ENCODE peak calls at places on chromosomes 11 and 22, in four cellular contexts. L, Q, Y and T are unnamed samples. For H3K4me1, the result is how much of the 10 kb centered on the place peaks cover.

GRCh38 chr11:75240381-75241035 is at the start of gene TPBGL:
- DNase-seq in L (no peak), Q (peak), Y (no peak), T (no peak)

GRCh38 chr22:27937453-27937852 is 18.4 kb upstream of the PITPNB start:
- DNase-seq in L (peak), Q (no peak), Y (no peak), T (no peak)

GRCh38 chr11:23021287-23021863 is 161.1 kb upstream of the CCDC179 start:
- DNase-seq in L (peak), Q (peak), Y (no peak), T (no peak)

GRCh38 chr11:76419896-76420295 is 24.9 kb upstream of the EMSY start:
- DNase-seq in L (peak), Q (peak), Y (no peak), T (no peak)

GRCh38 chr11:103727262-103727661 is 309.2 kb upstream of the DDI1 start:
- DNase-seq in L (no peak), Q (no peak), Y (no peak), T (no peak)

GRCh38 chr22:45600791-45601730 is 70.6 kb upstream of the ATXN10 start:
- DNase-seq in L (no peak), Q (no peak), Y (no peak), T (no peak)

GRCh38 chr11:73907191-73907590 is 30.4 kb downstream of the PAAF1 start:
- DNase-seq in L (peak), Q (peak), Y (no peak), T (peak)

GRCh38 chr11:75626692-75627536 is 41.9 kb downstream of the MAP6 start:
- DNase-seq in L (no peak), Q (no peak), Y (no peak), T (no peak)

GRCh38 chr22:29302681-29303465 is 3.6 kb upstream of the GAS2L1 start:
- DNase-seq in L (no peak), Q (no peak), Y (no peak), T (no peak)

GRCh38 chr11:95487391-95487790 is 256.4 kb upstream of the SESN3 start:
- DNase-seq in L (no peak), Q (no peak), Y (peak), T (no peak)

GRCh38 chr11:111189466-111189865 is 56.1 kb upstream of the POU2AF2 start:
- DNase-seq in L (no peak), Q (no peak), Y (no peak), T (no peak)

GRCh38 chr11:65376138-65376713 is 6.2 kb downstream of the SLC25A45 start:
- DNase-seq in L (no peak), Q (no peak), Y (no peak), T (no peak)

GRCh38 chr11:69094111-69094914 is 45.6 kb downstream of the TPCN2 start:
- DNase-seq in L (no peak), Q (no peak), Y (no peak), T (no peak)

GRCh38 chr11:66880484-66881211 is 23.8 kb downstream of the LRFN4 start:
- DNase-seq in L (no peak), Q (no peak), Y (no peak), T (no peak)

GRCh38 chr11:123405123-123405592 is 24.9 kb upstream of the GRAMD1B start:
- DNase-seq in L (no peak), Q (no peak), Y (no peak), T (no peak)

GRCh38 chr11:4626207-4627105 is 10.8 kb upstream of the OR51D1 start:
- DNase-seq in L (peak), Q (peak), Y (no peak), T (peak)

GRCh38 chr22:41152902-41153301 is 52.2 kb upstream of the L3MBTL2 start:
- DNase-seq in L (no peak), Q (no peak), Y (no peak), T (no peak)

GRCh38 chr22:48724899-48725298 is 1102.8 kb downstream of the BRD1 start:
- DNase-seq in L (no peak), Q (no peak), Y (no peak), T (no peak)

GRCh38 chr22:30949934-30950660 is 18.5 kb downstream of the MORC2 start:
- DNase-seq in L (no peak), Q (no peak), Y (no peak), T (no peak)

GRCh38 chr11:22703040-22703439 is 36.6 kb downstream of the GAS2 start:
- DNase-seq in L (peak), Q (peak), Y (peak), T (peak)

GRCh38 chr11:927871-928270 is 2.2 kb downstream of the AP2A2 start:
- DNase-seq in L (no peak), Q (no peak), Y (no peak), T (no peak)

GRCh38 chr11:122085264-122085663 is 30.8 kb downstream of the BLID start:
- DNase-seq in L (no peak), Q (no peak), Y (no peak), T (no peak)

GRCh38 chr22:36243996-36244395 is 4.7 kb upstream of the APOL2 start:
- DNase-seq in L (no peak), Q (no peak), Y (no peak), T (no peak)

GRCh38 chr11:73206751-73207280 is 11.3 kb upstream of the P2RY2 start:
- DNase-seq in L (no peak), Q (no peak), Y (no peak), T (no peak)

GRCh38 chr11:69382131-69383128 is 88.5 kb downstream of the MYEOV start:
- DNase-seq in L (no peak), Q (peak), Y (peak), T (peak)

GRCh38 chr11:45095691-45096010 is 50.8 kb upstream of the PRDM11 start:
- DNase-seq in L (no peak), Q (no peak), Y (no peak), T (no peak)

GRCh38 chr11:111736621-111737055 is 29.6 kb downstream of the PPP2R1B start:
- DNase-seq in L (no peak), Q (no peak), Y (no peak), T (no peak)

GRCh38 chr11:30489513-30489912 is 96.6 kb downstream of the MPPED2 start:
- DNase-seq in L (no peak), Q (no peak), Y (no peak), T (no peak)

GRCh38 chr11:91805293-91805692 is 419.3 kb upstream of the FAT3 start:
- DNase-seq in L (no peak), Q (no peak), Y (no peak), T (no peak)

GRCh38 chr11:134346101-134346975 is 14.6 kb downstream of the GLB1L2 start:
- DNase-seq in L (no peak), Q (no peak), Y (no peak), T (no peak)

GRCh38 chr11:76054330-76054729 is 152.0 kb downstream of the WNT11 start:
- DNase-seq in L (no peak), Q (no peak), Y (no peak), T (no peak)

GRCh38 chr11:67255864-67256263 is 10.4 kb upstream of the GRK2 start:
- DNase-seq in L (no peak), Q (no peak), Y (no peak), T (no peak)

GRCh38 chr11:67090717-67091116 is 28.3 kb upstream of the KDM2A start:
- DNase-seq in L (no peak), Q (no peak), Y (no peak), T (no peak)

GRCh38 chr11:86514453-86514852 is 139.8 kb downstream of the CCDC81 start:
- DNase-seq in L (no peak), Q (no peak), Y (no peak), T (no peak)

GRCh38 chr22:28425211-28425610 is 254.4 kb downstream of the TTC28 start:
- DNase-seq in L (no peak), Q (no peak), Y (no peak), T (no peak)

GRCh38 chr11:65429069-65429681 is 6.6 kb downstream of the NEAT1 start:
- DNase-seq in L (no peak), Q (peak), Y (no peak), T (no peak)

GRCh38 chr11:75269367-75269660 is 28.7 kb downstream of the TPBGL start:
- DNase-seq in L (no peak), Q (no peak), Y (no peak), T (no peak)

GRCh38 chr11:106625566-106625965 is 392.7 kb downstream of the GUCY1A2 start:
- DNase-seq in L (no peak), Q (no peak), Y (no peak), T (no peak)

DNA sequence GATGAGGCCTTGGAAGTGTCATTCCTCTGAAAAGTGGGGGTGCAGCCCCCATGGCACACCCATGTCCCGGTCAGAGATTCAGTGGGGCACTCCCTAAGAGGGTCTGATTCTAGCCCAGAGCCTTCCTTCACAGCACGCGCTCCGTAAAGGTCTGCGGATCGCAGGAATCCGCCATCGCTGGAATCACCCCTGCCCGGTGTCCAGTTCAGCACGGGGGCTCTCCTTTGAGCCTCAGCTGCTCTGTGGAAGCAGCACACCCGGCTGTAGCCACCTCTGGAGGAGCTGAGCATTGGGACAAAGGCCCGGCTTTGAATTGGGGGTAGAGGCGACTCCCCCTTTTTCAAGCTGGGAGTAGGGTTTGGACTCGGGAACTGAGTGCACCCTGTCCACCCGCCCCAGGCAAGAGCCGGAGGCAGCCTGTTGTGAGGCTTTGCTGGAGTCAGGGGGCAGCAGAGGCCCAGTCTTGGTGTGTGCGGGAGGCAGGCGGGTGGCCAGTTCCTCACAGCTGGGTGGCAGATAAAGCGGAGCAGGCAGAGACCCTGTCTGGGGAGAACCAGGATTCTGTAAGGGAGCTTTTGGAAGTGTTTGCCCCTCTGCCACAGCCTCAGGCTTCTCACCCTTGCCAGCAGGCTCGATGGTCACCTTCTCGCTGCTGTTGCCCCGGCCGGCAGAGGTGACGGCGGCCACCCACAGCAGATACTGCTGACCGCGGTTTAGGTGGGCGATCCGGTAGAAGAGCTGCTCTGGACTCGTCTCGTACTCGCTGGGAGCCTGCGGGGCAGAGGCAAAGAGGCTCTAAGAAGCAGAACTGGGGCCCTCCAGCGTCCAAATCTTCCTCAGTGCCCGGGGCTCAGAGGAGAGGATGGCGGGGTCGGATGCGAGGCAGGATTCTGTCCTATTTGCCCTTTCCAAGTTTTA is 115.9 kb downstream of the CEP164 start:
- DNase-seq in L (peak), Q (peak), Y (no peak), T (no peak)
- TF ChIP-seq ATF3 in L (no peak), Q (no peak), Y (no peak), T (no peak)

DNA sequence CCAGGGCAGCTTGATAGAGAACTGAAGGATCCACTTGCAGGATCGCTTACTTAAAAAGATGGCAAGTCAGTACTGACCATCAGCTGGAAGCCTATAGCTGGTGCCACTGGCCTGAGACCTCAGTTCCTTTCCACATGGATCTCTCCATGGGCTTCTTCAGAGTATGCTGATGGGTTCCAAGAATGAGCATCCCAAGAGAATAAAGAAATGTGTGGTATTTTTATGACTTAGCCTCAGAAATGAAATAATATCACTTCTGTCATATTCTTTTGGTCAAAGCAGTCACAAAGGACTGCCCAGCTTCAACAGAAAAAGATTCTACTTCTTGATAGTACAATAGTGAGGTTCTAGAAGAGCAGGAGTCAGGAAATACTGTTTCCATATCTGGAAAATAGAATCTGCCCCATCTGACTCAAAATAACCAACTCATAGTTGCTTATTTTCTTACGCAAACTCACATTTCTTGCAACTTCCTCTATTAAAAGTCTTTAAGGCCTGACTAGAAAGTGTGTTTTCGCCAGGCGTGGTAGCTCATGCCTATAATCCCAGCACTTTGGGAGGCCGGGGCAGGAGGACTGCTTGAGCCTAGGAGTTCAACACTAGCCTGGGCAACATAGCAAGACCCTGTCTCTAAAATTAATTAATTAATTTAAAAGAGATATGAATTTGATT is 116.9 kb downstream of the SIK3 start:
- DNase-seq in L (no peak), Q (no peak), Y (no peak), T (no peak)
- H3K4me1 ChIP-seq in L (under half), Q (under half), Y (under half), T (under half)

GRCh38 chr22:39348909-39349505 is 784 bp upstream of the SYNGR1 start:
- DNase-seq in L (no peak), Q (no peak), Y (no peak), T (no peak)

GRCh38 chr22:39351689-39352214 is 2.0 kb downstream of the SYNGR1 start:
- DNase-seq in L (no peak), Q (no peak), Y (peak), T (no peak)

GRCh38 chr22:39350803-39351688 is 1.3 kb downstream of the SYNGR1 start:
- DNase-seq in L (no peak), Q (no peak), Y (no peak), T (no peak)

GRCh38 chr22:39349967-39350802 is at the start of gene SYNGR1:
- DNase-seq in L (no peak), Q (peak), Y (no peak), T (no peak)

GRCh38 chr22:39349506-39349966 is 255 bp upstream of the SYNGR1 start:
- DNase-seq in L (no peak), Q (peak), Y (no peak), T (no peak)
- TF ChIP-seq REST in L (no peak), Q (no peak), Y (no peak), T (no peak)

GRCh38 chr11:1987024-1987423 is 10.6 kb downstream of the H19 start:
- DNase-seq in L (no peak), Q (no peak), Y (no peak), T (no peak)

GRCh38 chr11:1988667-1989317 is 8.8 kb downstream of the H19 start:
- DNase-seq in L (peak), Q (peak), Y (no peak), T (no peak)

GRCh38 chr11:1992111-1992510 is 5.5 kb downstream of the H19 start:
- DNase-seq in L (no peak), Q (no peak), Y (no peak), T (no peak)

GRCh38 chr11:1990872-1991578 is 6.6 kb downstream of the H19 start:
- DNase-seq in L (no peak), Q (no peak), Y (no peak), T (no peak)

GRCh38 chr11:1988174-1988573 is 9.5 kb downstream of the H19 start:
- DNase-seq in L (no peak), Q (no peak), Y (no peak), T (no peak)
- TF ChIP-seq ATF3 in L (no peak), Q (no peak), Y (no peak), T (no peak)

GRCh38 chr22:49962012-49962750 is 1.6 kb downstream of the PIM3 start:
- DNase-seq in L (peak), Q (peak), Y (no peak), T (no peak)

GRCh38 chr22:49962751-49963646 is 2.4 kb downstream of the PIM3 start:
- DNase-seq in L (no peak), Q (no peak), Y (no peak), T (no peak)

GRCh38 chr22:49964493-49965290 is 4.1 kb downstream of the PIM3 start:
- DNase-seq in L (no peak), Q (no peak), Y (no peak), T (no peak)

GRCh38 chr22:49964136-49964492 is 3.5 kb downstream of the PIM3 start:
- DNase-seq in L (no peak), Q (no peak), Y (no peak), T (no peak)

DNA sequence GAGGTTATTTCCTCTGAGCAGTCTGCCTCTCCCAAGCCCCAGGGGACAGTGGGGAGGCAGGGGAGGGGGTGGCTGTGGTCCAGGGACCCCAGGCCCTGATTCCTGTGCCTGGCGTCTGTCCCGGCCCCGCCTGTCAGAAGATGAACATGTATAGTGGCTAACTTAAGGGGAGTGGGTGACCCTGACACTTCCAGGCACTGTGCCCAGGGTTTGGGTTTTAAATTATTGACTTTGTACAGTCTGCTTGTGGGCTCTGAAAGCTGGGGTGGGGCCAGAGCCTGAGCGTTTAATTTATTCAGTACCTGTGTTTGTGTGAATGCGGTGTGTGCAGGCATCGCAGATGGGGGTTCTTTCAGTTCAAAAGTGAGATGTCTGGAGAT is 3.1 kb downstream of the PIM3 start:
- DNase-seq in L (no peak), Q (no peak), Y (no peak), T (no peak)
- H3K4me1 ChIP-seq in L (half or more), Q (under half), Y (under half), T (half or more)

GRCh38 chr11:10236850-10237249 is 57.2 kb downstream of the SBF2 start:
- DNase-seq in L (no peak), Q (no peak), Y (no peak), T (no peak)

DNA sequence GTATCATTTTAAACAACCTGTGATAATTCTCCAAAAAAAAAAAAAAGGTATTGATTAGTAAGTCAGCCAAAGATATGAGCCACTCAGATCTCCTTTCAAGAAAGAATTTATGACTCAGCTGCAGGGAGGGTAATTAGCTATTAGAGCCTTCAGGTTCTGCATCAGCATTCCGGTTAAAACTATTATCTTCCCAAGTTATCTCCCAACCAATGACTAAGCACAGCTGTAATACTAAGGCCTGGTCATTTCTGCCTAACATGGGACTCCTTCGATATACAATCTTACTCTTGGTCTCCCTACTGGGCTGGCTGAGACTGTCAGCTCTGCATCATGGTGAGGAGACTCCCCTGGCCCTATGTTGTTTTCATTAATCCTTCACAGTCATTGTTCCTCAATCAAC is 60.4 kb downstream of the SBF2 start:
- DNase-seq in L (no peak), Q (peak), Y (no peak), T (peak)
- TF ChIP-seq REST in L (no peak), Q (no peak), Y (no peak), T (no peak)